ENCODE peak calls at places on chromosome 3, in six cellular contexts. E, I, T, Y, Z and C are unnamed samples.

GRCh38 chr3:138593488-138594149 is 441 bp downstream of the CEP70 start:
- DNase-seq in I (no peak), T (no peak), Z (no peak), Y (no peak), E (peak; percentile 15), C (no peak)

GRCh38 chr3:57098418-57099310 is 38.2 kb downstream of the SPATA12 start:
- DNase-seq in I (no peak), T (no peak), E (no peak), Y (no peak), Z (peak; percentile 31), C (no peak)

GRCh38 chr3:108088697-108089096 is 2.1 kb downstream of the CD47 start:
- DNase-seq in E (peak; percentile 43), T (no peak), Y (no peak), I (no peak), Z (peak; percentile 56), C (peak; percentile 25)

GRCh38 chr3:156781310-156782230 is 44.6 kb upstream of the LEKR1 start:
- DNase-seq in I (no peak), E (peak; percentile 80), T (no peak), Y (no peak), Z (peak; percentile 67), C (peak; percentile 74)

GRCh38 chr3:174377096-174377495 is 482.0 kb upstream of the NAALADL2 start:
- DNase-seq in I (no peak), Z (no peak), T (no peak), Y (no peak), E (no peak), C (no peak)

GRCh38 chr3:122697952-122698625 is 17.4 kb downstream of the PARP14 start:
- DNase-seq in T (no peak), E (no peak), Y (no peak), Z (no peak), I (no peak), C (no peak)

GRCh38 chr3:110070539-110070916 is 733.2 kb upstream of the DPPA4 start:
- DNase-seq in T (no peak), I (no peak), E (no peak), Y (no peak), Z (no peak), C (peak; percentile 1)

GRCh38 chr3:172305552-172305951 is 142.7 kb downstream of the GHSR start:
- DNase-seq in Y (no peak), Z (peak; percentile 75), T (no peak), I (no peak), E (peak; percentile 95), C (peak; percentile 38)

GRCh38 chr3:152236741-152237140 is 32.0 kb upstream of the MBNL1 start:
- DNase-seq in Y (no peak), I (no peak), Z (no peak), E (peak; percentile 76), T (no peak), C (no peak)